ENCODE peak calls at places on chromosomes 11 and 22, in six cellular contexts. E is brain microvascular endothelial cell, O is fibroblast of mammary gland, I is AG10803, R is sigmoid colon, Y is spleen. H is an unnamed sample.

GRCh38 chr11:114063149-114063828 is 3.8 kb downstream of the ZBTB16 start:
- DNase-seq in I (no peak), E (no peak), Y (no peak), R (peak; percentile 77), O (no peak), H (no peak)

GRCh38 chr22:49156662-49157285 is 670.9 kb downstream of the BRD1 start:
- DNase-seq in I (no peak), O (no peak), R (no peak), Y (peak; percentile 57), E (no peak), H (no peak)

GRCh38 chr11:56887940-56888339 is 100.8 kb upstream of the OR5AK2 start:
- DNase-seq in I (no peak), E (no peak), R (no peak), O (no peak), Y (no peak), H (no peak)

GRCh38 chr22:44988671-44989070 is 21.1 kb downstream of the PHF21B start:
- DNase-seq in Y (no peak), O (no peak), R (no peak), E (no peak), I (no peak), H (no peak)

GRCh38 chr11:120235024-120235628 is 4.8 kb upstream of the POU2F3 start:
- DNase-seq in E (no peak), O (peak; percentile 49), I (peak; percentile 45), R (no peak), Y (no peak), H (peak; percentile 91)

GRCh38 chr11:101686514-101686913 is 102.7 kb upstream of the TRPC6 start:
- DNase-seq in E (peak; percentile 95), I (peak; percentile 22), O (peak; percentile 57), R (no peak), Y (no peak), H (no peak)

GRCh38 chr11:47248304-47248663 is 330 bp downstream of the ACP2 start:
- DNase-seq in Y (no peak), O (peak; percentile 61), I (peak; percentile 31), R (no peak), E (no peak), H (no peak)

GRCh38 chr22:20267441-20268288 is 453 bp downstream of the RTN4R start:
- DNase-seq in R (no peak), O (no peak), E (no peak), I (no peak), Y (no peak), H (peak; percentile 88)

GRCh38 chr11:130612291-130612802 is 163.9 kb downstream of the ADAMTS15 start:
- DNase-seq in Y (no peak), I (peak; percentile 94), O (peak; percentile 42), R (no peak), E (no peak), H (no peak)

GRCh38 chr11:116499396-116500001 is 273.3 kb downstream of the BUD13 start:
- DNase-seq in I (peak; percentile 45), R (peak; percentile 91), Y (no peak), O (peak; percentile 43), E (peak; percentile 35), H (peak; percentile 91)

GRCh38 chr11:86625981-86626380 is 46.4 kb downstream of the ME3 start:
- DNase-seq in Y (no peak), R (no peak), E (no peak), I (peak; percentile 61), O (no peak), H (no peak)

GRCh38 chr11:97854877-97855276 is 1165.9 kb upstream of the CNTN5 start:
- DNase-seq in R (no peak), I (no peak), Y (no peak), E (no peak), O (no peak), H (no peak)

GRCh38 chr22:41772645-41773044 is 27.8 kb upstream of the CCDC134 start:
- DNase-seq in Y (no peak), E (no peak), O (no peak), I (no peak), R (no peak), H (no peak)

GRCh38 chr11:111081021-111081511 is 164.5 kb upstream of the POU2AF2 start:
- DNase-seq in Y (no peak), O (no peak), I (no peak), E (no peak), R (no peak), H (no peak)

GRCh38 chr11:65132238-65132987 is 1.9 kb downstream of the SYVN1 start:
- DNase-seq in Y (peak; percentile 89), O (no peak), E (no peak), R (peak; percentile 61), I (no peak), H (no peak)

GRCh38 chr11:117143390-117143789 is 697 bp upstream of the PAFAH1B2 start:
- DNase-seq in Y (no peak), E (peak; percentile 56), R (peak; percentile 82), O (peak; percentile 68), I (peak; percentile 36), H (peak; percentile 64)

GRCh38 chr11:76659672-76660532 is 10.6 kb downstream of the LRRC32 start:
- DNase-seq in Y (peak; percentile 73), E (no peak), O (no peak), I (no peak), R (peak; percentile 51), H (peak; percentile 51)

GRCh38 chr22:38314140-38314991 is 2.9 kb downstream of the CSNK1E start:
- DNase-seq in O (peak; percentile 61), Y (peak; percentile 78), E (no peak), R (no peak), I (peak; percentile 29), H (peak; percentile 70)

GRCh38 chr22:36497910-36498669 is 8.8 kb downstream of the FOXRED2 start:
- DNase-seq in R (no peak), O (no peak), Y (no peak), I (no peak), E (no peak), H (no peak)

GRCh38 chr11:96313163-96313562 is 29.8 kb downstream of the MAML2 start:
- DNase-seq in Y (no peak), O (no peak), R (no peak), E (no peak), I (no peak), H (no peak)

GRCh38 chr22:22071455-22071854 is 88.9 kb upstream of the TOP3B start:
- DNase-seq in O (no peak), R (no peak), I (no peak), E (no peak), Y (no peak), H (no peak)
- H3K4me3 ChIP-seq in O (no peak overlapping the region), R (no peak overlapping the region), I (no peak overlapping the region), E (no peak overlapping the region), Y (no peak overlapping the region), H (no peak overlapping the region)

GRCh38 chr11:128905345-128906184 is 14.4 kb downstream of the KCNJ5 start:
- DNase-seq in R (no peak), I (no peak), E (no peak), O (peak; percentile 39), Y (no peak), H (peak; percentile 95)
- H3K4me3 ChIP-seq in R (peak overlapping the region; percentile 59), I (peak overlapping the region; percentile 65), E (peak overlapping the region; percentile 60), O (peak overlapping the region; percentile 52), Y (peak overlapping the region; percentile 73), H (peak overlapping the region; percentile 62)

GRCh38 chr11:60844045-60844869 is 2.3 kb downstream of the CCDC86 start:
- DNase-seq in Y (no peak), O (peak; percentile 82), R (no peak), I (peak; percentile 8), E (no peak), H (no peak)
- H3K4me3 ChIP-seq in Y (peak overlapping the region; percentile 76), O (peak overlapping the region; percentile 75), R (no peak overlapping the region), I (peak overlapping the region; percentile 94), E (peak overlapping the region; percentile 90), H (no peak overlapping the region)

DNA sequence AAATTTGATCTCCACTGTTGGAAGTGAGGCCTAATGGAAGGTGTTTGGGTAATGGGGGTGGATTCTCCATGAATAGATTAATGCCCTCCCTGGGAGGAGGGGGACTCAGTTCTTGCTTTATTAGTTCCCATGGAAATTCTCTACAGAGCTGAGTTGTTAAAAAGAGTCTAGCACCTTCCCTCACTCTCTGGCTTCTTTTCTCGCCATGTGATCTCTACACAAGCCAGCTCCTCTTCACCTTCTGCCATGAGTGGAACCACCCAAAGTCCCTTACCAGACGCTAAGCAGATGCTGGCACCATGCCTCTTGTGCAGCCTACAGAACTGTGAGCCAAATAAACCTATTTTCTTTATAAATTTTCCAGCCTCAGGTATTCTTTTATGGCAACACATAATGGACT is 465.8 kb upstream of the ANO5 start:
- DNase-seq in I (no peak), R (no peak), E (no peak), O (no peak), Y (no peak), H (no peak)
- H3K4me3 ChIP-seq in I (no peak overlapping the region), R (no peak overlapping the region), E (no peak overlapping the region), O (no peak overlapping the region), Y (no peak overlapping the region), H (no peak overlapping the region)

GRCh38 chr22:39349967-39350802 is at the start of gene SYNGR1:
- DNase-seq in I (no peak), O (no peak), Y (peak; percentile 78), E (no peak), R (no peak), H (no peak)
- H3K4me3 ChIP-seq in I (peak within 1 kb of the TSS; percentile 67), O (peak within 1 kb of the TSS; percentile 34), Y (peak within 1 kb of the TSS; percentile 83), E (peak within 1 kb of the TSS; percentile 63), R (peak within 1 kb of the TSS; percentile 98), H (peak within 1 kb of the TSS; percentile 76)

DNA sequence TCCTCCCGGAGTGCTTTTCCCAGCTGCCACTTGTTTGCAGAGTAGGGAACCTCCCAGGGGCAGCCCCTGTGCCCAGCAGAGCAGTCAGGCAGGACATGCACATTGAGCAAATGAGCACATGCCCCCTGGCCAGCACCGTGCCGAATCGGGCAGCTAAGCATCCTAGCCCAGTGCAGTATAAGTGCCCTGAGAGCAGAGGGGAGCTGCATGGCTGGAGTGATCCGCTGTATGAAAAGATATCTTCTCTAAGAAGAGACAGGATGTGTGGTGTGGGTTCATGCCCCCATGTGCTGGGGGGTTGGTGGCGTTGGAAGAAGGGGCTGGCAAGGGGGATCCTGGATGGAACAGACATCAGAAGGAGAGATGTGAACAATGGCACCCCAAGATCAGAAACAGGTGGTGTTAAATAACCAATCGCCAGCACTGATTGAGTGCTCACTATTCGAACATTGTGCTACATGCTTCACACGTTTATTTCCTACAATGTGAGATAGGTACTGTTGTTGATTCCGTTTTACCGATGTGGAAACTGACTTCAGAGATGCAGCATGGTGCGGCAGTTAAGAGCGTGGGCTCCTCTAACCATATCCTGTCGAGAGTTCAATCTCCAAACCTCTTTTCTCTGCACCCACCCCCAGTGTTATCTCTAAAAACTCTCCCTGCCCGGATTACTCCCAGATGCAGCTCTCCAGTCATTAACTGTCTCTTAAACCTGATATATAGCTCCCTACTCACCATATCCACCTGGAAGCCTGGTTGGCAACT is 1.3 kb downstream of the AIP start:
- DNase-seq in Y (no peak), I (no peak), O (no peak), R (no peak), E (no peak), H (no peak)
- H3K4me3 ChIP-seq in Y (peak overlapping the region; percentile 81), I (peak overlapping the region; percentile 83), O (no peak overlapping the region), R (peak overlapping the region; percentile 59), E (no peak overlapping the region), H (no peak overlapping the region)

DNA sequence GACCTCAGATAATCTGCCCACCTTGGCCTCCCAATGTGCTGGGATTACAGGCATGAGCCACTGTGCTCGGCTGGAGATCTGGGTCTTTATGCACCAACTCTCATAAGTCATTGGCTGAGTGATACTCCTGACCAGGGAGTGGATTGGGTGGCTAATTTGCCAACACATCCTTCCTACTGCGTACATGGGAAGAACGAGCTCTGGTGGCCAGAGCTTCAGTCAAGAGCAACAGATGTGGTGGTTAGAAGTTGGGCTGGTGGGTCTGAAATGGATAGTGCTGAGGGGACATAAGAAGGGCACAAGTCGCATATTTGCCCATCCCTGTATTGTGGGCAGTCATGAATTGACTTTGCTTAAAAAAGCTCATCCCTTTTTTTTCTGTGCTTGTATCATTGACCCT is 74.1 kb upstream of the AMPD3 start:
- DNase-seq in E (no peak), Y (no peak), I (no peak), O (no peak), R (no peak), H (no peak)
- H3K4me3 ChIP-seq in E (no peak overlapping the region), Y (no peak overlapping the region), I (no peak overlapping the region), O (no peak overlapping the region), R (no peak overlapping the region), H (no peak overlapping the region)